ENCODE peak calls at places on chromosomes 3 and 15, in nine cellular contexts. One of them, this sample, is unnamed.

GRCh38 chr3:195458188-195458800 is 15.5 kb upstream of the ACAP2 start:
- DNase-seq in left lung: no peak
- DNase-seq in heart left ventricle: no peak
- DNase-seq in CD8-positive, alpha-beta memory T cell: peak
- DNase-seq in psoas muscle: no peak
- DNase-seq in kidney: no peak
- DNase-seq in cardiac muscle cell: no peak
- DNase-seq in hepatocyte: no peak
- DNase-seq in BE2C: no peak
- DNase-seq in this sample: peak

GRCh38 chr3:162337630-162338029 is 841.0 kb downstream of the OTOL1 start:
- DNase-seq in left lung: no peak
- DNase-seq in heart left ventricle: no peak
- DNase-seq in CD8-positive, alpha-beta memory T cell: no peak
- DNase-seq in psoas muscle: no peak
- DNase-seq in kidney: no peak
- DNase-seq in cardiac muscle cell: no peak
- DNase-seq in hepatocyte: no peak
- DNase-seq in BE2C: no peak
- DNase-seq in this sample: no peak

GRCh38 chr15:79978694-79979519 is 7.9 kb upstream of the BCL2A1 start:
- DNase-seq in left lung: no peak
- DNase-seq in heart left ventricle: no peak
- DNase-seq in CD8-positive, alpha-beta memory T cell: no peak
- DNase-seq in psoas muscle: no peak
- DNase-seq in kidney: no peak
- DNase-seq in cardiac muscle cell: peak
- DNase-seq in hepatocyte: peak
- DNase-seq in BE2C: no peak
- DNase-seq in this sample: peak

GRCh38 chr3:51967384-51968174 is at the start of gene PCBP4:
- DNase-seq in left lung: peak
- DNase-seq in heart left ventricle: peak
- DNase-seq in CD8-positive, alpha-beta memory T cell: peak
- DNase-seq in psoas muscle: peak
- DNase-seq in kidney: peak
- DNase-seq in cardiac muscle cell: peak
- DNase-seq in hepatocyte: peak
- DNase-seq in BE2C: peak
- DNase-seq in this sample: peak

GRCh38 chr3:119636194-119636593 is 24.2 kb downstream of the POPDC2 start:
- DNase-seq in left lung: no peak
- DNase-seq in heart left ventricle: no peak
- DNase-seq in CD8-positive, alpha-beta memory T cell: no peak
- DNase-seq in psoas muscle: no peak
- DNase-seq in kidney: no peak
- DNase-seq in cardiac muscle cell: no peak
- DNase-seq in hepatocyte: no peak
- DNase-seq in BE2C: no peak
- DNase-seq in this sample: no peak

GRCh38 chr15:72184165-72184811 is 13.3 kb downstream of the GRAMD2A start:
- DNase-seq in left lung: peak
- DNase-seq in heart left ventricle: no peak
- DNase-seq in CD8-positive, alpha-beta memory T cell: no peak
- DNase-seq in psoas muscle: peak
- DNase-seq in kidney: peak
- DNase-seq in cardiac muscle cell: peak
- DNase-seq in hepatocyte: peak
- DNase-seq in BE2C: no peak
- DNase-seq in this sample: peak

GRCh38 chr15:77527164-77527778 is 105.4 kb downstream of the LINGO1 start:
- DNase-seq in left lung: no peak
- DNase-seq in heart left ventricle: peak
- DNase-seq in CD8-positive, alpha-beta memory T cell: no peak
- DNase-seq in psoas muscle: peak
- DNase-seq in kidney: peak
- DNase-seq in cardiac muscle cell: peak
- DNase-seq in hepatocyte: peak
- DNase-seq in BE2C: peak
- DNase-seq in this sample: no peak

GRCh38 chr3:167691366-167691765 is 37.6 kb upstream of the WDR49 start:
- DNase-seq in left lung: no peak
- DNase-seq in heart left ventricle: no peak
- DNase-seq in CD8-positive, alpha-beta memory T cell: peak
- DNase-seq in psoas muscle: no peak
- DNase-seq in kidney: no peak
- DNase-seq in cardiac muscle cell: no peak
- DNase-seq in hepatocyte: no peak
- DNase-seq in BE2C: no peak
- DNase-seq in this sample: peak

GRCh38 chr3:124770341-124771082 is 40.3 kb downstream of the UMPS start:
- DNase-seq in left lung: no peak
- DNase-seq in heart left ventricle: peak
- DNase-seq in CD8-positive, alpha-beta memory T cell: no peak
- DNase-seq in psoas muscle: peak
- DNase-seq in kidney: peak
- DNase-seq in cardiac muscle cell: peak
- DNase-seq in hepatocyte: peak
- DNase-seq in BE2C: peak
- DNase-seq in this sample: no peak

GRCh38 chr3:146803746-146804145 is 198.6 kb upstream of the PLSCR5 start:
- DNase-seq in left lung: no peak
- DNase-seq in heart left ventricle: no peak
- DNase-seq in CD8-positive, alpha-beta memory T cell: no peak
- DNase-seq in psoas muscle: no peak
- DNase-seq in kidney: no peak
- DNase-seq in cardiac muscle cell: no peak
- DNase-seq in hepatocyte: no peak
- DNase-seq in BE2C: no peak
- DNase-seq in this sample: no peak

GRCh38 chr3:29333520-29333919 is 52.6 kb downstream of the RBMS3 start:
- DNase-seq in left lung: no peak
- DNase-seq in heart left ventricle: no peak
- DNase-seq in CD8-positive, alpha-beta memory T cell: no peak
- DNase-seq in psoas muscle: no peak
- DNase-seq in kidney: no peak
- DNase-seq in cardiac muscle cell: no peak
- DNase-seq in hepatocyte: no peak
- DNase-seq in BE2C: no peak
- DNase-seq in this sample: no peak

GRCh38 chr3:29334652-29335189 is 53.9 kb downstream of the RBMS3 start:
- DNase-seq in left lung: no peak
- DNase-seq in heart left ventricle: no peak
- DNase-seq in CD8-positive, alpha-beta memory T cell: no peak
- DNase-seq in psoas muscle: no peak
- DNase-seq in kidney: no peak
- DNase-seq in cardiac muscle cell: no peak
- DNase-seq in hepatocyte: no peak
- DNase-seq in BE2C: no peak
- DNase-seq in this sample: no peak

GRCh38 chr3:29337565-29337964 is 56.7 kb downstream of the RBMS3 start:
- DNase-seq in left lung: no peak
- DNase-seq in heart left ventricle: no peak
- DNase-seq in CD8-positive, alpha-beta memory T cell: no peak
- DNase-seq in psoas muscle: no peak
- DNase-seq in kidney: no peak
- DNase-seq in cardiac muscle cell: no peak
- DNase-seq in hepatocyte: no peak
- DNase-seq in BE2C: no peak
- DNase-seq in this sample: no peak

GRCh38 chr3:29335438-29335837 is 54.6 kb downstream of the RBMS3 start:
- DNase-seq in left lung: peak
- DNase-seq in heart left ventricle: peak
- DNase-seq in CD8-positive, alpha-beta memory T cell: no peak
- DNase-seq in psoas muscle: peak
- DNase-seq in kidney: peak
- DNase-seq in cardiac muscle cell: peak
- DNase-seq in hepatocyte: peak
- DNase-seq in BE2C: peak
- DNase-seq in this sample: peak

DNA sequence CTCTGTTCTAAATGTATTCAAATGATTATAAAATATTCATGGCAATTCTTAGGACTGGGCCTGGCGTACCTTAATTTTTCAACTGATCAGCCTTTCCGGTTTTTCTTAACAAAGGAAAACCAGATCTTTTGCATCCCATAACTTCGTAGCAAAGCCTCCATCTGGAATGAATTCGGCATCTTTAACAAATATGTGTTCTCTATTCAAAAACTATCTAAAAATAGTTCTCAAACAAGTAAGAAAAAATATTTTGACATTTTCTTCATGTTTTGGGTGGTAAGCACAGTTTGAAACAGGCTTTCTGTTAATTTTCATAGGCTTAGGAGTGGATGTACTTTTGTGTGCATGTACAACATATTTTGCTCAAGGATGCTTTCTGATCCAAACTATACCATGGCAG is 55.0 kb downstream of the RBMS3 start:
- DNase-seq in left lung: no peak
- DNase-seq in heart left ventricle: no peak
- DNase-seq in CD8-positive, alpha-beta memory T cell: no peak
- DNase-seq in psoas muscle: no peak
- DNase-seq in kidney: no peak
- DNase-seq in cardiac muscle cell: no peak
- DNase-seq in hepatocyte: no peak
- DNase-seq in BE2C: no peak
- DNase-seq in this sample: no peak
- H3K4me3 ChIP-seq in left lung: peak
- H3K4me3 ChIP-seq in heart left ventricle: peak
- H3K4me3 ChIP-seq in CD8-positive, alpha-beta memory T cell: no peak
- H3K4me3 ChIP-seq in psoas muscle: peak
- H3K4me3 ChIP-seq in kidney: peak
- H3K4me3 ChIP-seq in cardiac muscle cell: no peak
- H3K4me3 ChIP-seq in hepatocyte: no peak
- H3K4me3 ChIP-seq in BE2C: peak
- H3K4me3 ChIP-seq in this sample: no peak

GRCh38 chr3:169886671-169887070 is 16.9 kb upstream of the LRRC31 start:
- DNase-seq in left lung: no peak
- DNase-seq in heart left ventricle: peak
- DNase-seq in CD8-positive, alpha-beta memory T cell: no peak
- DNase-seq in psoas muscle: peak
- DNase-seq in kidney: peak
- DNase-seq in cardiac muscle cell: no peak
- DNase-seq in hepatocyte: no peak
- DNase-seq in BE2C: no peak
- DNase-seq in this sample: no peak
- H3K4me3 ChIP-seq in left lung: no peak
- H3K4me3 ChIP-seq in heart left ventricle: no peak
- H3K4me3 ChIP-seq in CD8-positive, alpha-beta memory T cell: no peak
- H3K4me3 ChIP-seq in psoas muscle: no peak
- H3K4me3 ChIP-seq in kidney: no peak
- H3K4me3 ChIP-seq in cardiac muscle cell: no peak
- H3K4me3 ChIP-seq in hepatocyte: no peak
- H3K4me3 ChIP-seq in BE2C: no peak
- H3K4me3 ChIP-seq in this sample: no peak

GRCh38 chr3:71304684-71305083 is 278.8 kb downstream of the FOXP1 start:
- DNase-seq in left lung: no peak
- DNase-seq in heart left ventricle: no peak
- DNase-seq in CD8-positive, alpha-beta memory T cell: no peak
- DNase-seq in psoas muscle: no peak
- DNase-seq in kidney: no peak
- DNase-seq in cardiac muscle cell: peak
- DNase-seq in hepatocyte: peak
- DNase-seq in BE2C: no peak
- DNase-seq in this sample: no peak

GRCh38 chr3:71307884-71308697 is 275.4 kb downstream of the FOXP1 start:
- DNase-seq in left lung: no peak
- DNase-seq in heart left ventricle: no peak
- DNase-seq in CD8-positive, alpha-beta memory T cell: no peak
- DNase-seq in psoas muscle: no peak
- DNase-seq in kidney: no peak
- DNase-seq in cardiac muscle cell: no peak
- DNase-seq in hepatocyte: no peak
- DNase-seq in BE2C: no peak
- DNase-seq in this sample: no peak

GRCh38 chr3:71304261-71304646 is 279.3 kb downstream of the FOXP1 start:
- DNase-seq in left lung: no peak
- DNase-seq in heart left ventricle: no peak
- DNase-seq in CD8-positive, alpha-beta memory T cell: no peak
- DNase-seq in psoas muscle: no peak
- DNase-seq in kidney: no peak
- DNase-seq in cardiac muscle cell: no peak
- DNase-seq in hepatocyte: no peak
- DNase-seq in BE2C: no peak
- DNase-seq in this sample: no peak

GRCh38 chr3:71303627-71304260 is 279.8 kb downstream of the FOXP1 start:
- DNase-seq in left lung: no peak
- DNase-seq in heart left ventricle: no peak
- DNase-seq in CD8-positive, alpha-beta memory T cell: no peak
- DNase-seq in psoas muscle: no peak
- DNase-seq in kidney: no peak
- DNase-seq in cardiac muscle cell: peak
- DNase-seq in hepatocyte: no peak
- DNase-seq in BE2C: no peak
- DNase-seq in this sample: no peak

DNA sequence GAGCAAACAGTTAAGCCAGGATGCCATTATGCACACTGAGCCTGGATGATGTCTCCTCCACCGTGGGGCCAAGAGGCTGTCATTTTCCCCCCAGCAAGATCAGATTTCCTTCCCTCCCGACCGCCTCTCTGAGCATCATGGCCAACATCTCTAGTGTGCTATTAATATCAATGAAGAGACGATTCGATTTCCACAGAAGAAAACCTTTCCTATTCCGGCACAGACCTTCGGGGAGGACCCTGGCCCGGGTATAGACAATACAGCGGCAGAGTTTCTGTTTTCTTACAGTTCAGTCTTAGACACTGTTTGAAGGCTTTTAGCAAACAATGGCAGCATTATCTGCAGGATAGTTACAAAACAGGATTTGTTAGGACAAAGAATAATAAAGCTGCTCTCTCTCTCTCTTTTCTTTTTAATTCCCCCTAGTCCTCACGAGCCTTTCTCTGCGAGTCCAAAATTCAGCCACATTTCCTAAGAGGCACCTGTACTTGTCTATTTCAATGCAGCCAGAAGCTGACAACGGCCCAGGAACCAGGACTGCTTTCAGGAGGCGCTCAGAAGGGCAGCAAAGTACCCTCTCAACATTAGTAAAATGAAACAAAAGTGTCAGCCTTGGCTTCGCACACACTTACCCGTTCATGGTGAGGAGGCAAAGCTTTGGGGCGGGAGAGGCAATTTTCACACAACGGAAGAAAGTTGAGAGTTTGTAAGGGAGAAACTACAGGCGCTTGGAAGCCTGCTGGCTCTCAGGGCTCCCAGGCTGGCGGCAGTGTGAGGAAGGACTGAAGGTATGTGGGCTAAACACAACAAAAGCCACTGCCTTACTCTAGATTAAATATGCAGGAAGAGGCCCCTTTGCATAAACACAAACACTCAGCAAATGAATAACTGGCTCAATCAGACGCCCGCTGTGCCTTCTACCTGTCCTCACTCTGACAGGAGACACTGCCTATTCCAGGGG is 278.0 kb downstream of the FOXP1 start:
- DNase-seq in left lung: no peak
- DNase-seq in heart left ventricle: peak
- DNase-seq in CD8-positive, alpha-beta memory T cell: no peak
- DNase-seq in psoas muscle: peak
- DNase-seq in kidney: no peak
- DNase-seq in cardiac muscle cell: peak
- DNase-seq in hepatocyte: peak
- DNase-seq in BE2C: no peak
- DNase-seq in this sample: peak
- H3K4me3 ChIP-seq in left lung: peak
- H3K4me3 ChIP-seq in heart left ventricle: peak
- H3K4me3 ChIP-seq in CD8-positive, alpha-beta memory T cell: peak
- H3K4me3 ChIP-seq in psoas muscle: peak
- H3K4me3 ChIP-seq in kidney: peak
- H3K4me3 ChIP-seq in cardiac muscle cell: peak
- H3K4me3 ChIP-seq in hepatocyte: peak
- H3K4me3 ChIP-seq in BE2C: no peak
- H3K4me3 ChIP-seq in this sample: peak

GRCh38 chr3:111715911-111716523 is 120.9 kb upstream of the ZBED2 start:
- DNase-seq in left lung: no peak
- DNase-seq in heart left ventricle: peak
- DNase-seq in CD8-positive, alpha-beta memory T cell: no peak
- DNase-seq in psoas muscle: no peak
- DNase-seq in kidney: no peak
- DNase-seq in cardiac muscle cell: peak
- DNase-seq in hepatocyte: peak
- DNase-seq in BE2C: peak
- DNase-seq in this sample: peak
- H3K4me3 ChIP-seq in left lung: no peak
- H3K4me3 ChIP-seq in heart left ventricle: no peak
- H3K4me3 ChIP-seq in CD8-positive, alpha-beta memory T cell: no peak
- H3K4me3 ChIP-seq in psoas muscle: no peak
- H3K4me3 ChIP-seq in kidney: no peak
- H3K4me3 ChIP-seq in cardiac muscle cell: no peak
- H3K4me3 ChIP-seq in hepatocyte: no peak
- H3K4me3 ChIP-seq in BE2C: no peak
- H3K4me3 ChIP-seq in this sample: no peak